ENCODE peak calls at places on chromosome X, in ten cellular contexts. Y is GM23248; N is GM23338; D is GM03348; U is HL-60; L is NCI-H2029 treated with DMSO at 0.1 percent for 48 hours; I is activated T-cell treated with anti-CD3 and anti-CD28 coated beads, Interleukin-2, amount 50 U/mL, for 1 hour; A is germinal center; M is AG08396; Q is pons. G is an unnamed sample.

GRCh38 chrX:77014655-77015377 is 432.4 kb upstream of the FGF16 start:
- DNase-seq in Y (no peak), N (peak; percentile 75), D (no peak), U (no peak), L (no peak), I (no peak), A (no peak), M (no peak), Q (peak; percentile 87), G (no peak)

GRCh38 chrX:64152857-64153256 is 52.7 kb downstream of the AMER1 start:
- DNase-seq in Y (no peak), N (peak; percentile 58), D (no peak), U (no peak), L (no peak), I (no peak), A (no peak), M (no peak), Q (no peak), G (no peak)

GRCh38 chrX:53317365-53318069 is 36.1 kb upstream of the IQSEC2 start:
- DNase-seq in Y (peak; percentile 61), N (peak; percentile 71), D (peak; percentile 79), U (no peak), L (no peak), I (peak; percentile 77), A (peak; percentile 64), M (peak; percentile 86), Q (peak; percentile 48), G (peak; percentile 76)

GRCh38 chrX:9312922-9313867 is 151.7 kb upstream of the TBL1X start:
- DNase-seq in Y (no peak), N (peak; percentile 58), D (no peak), U (no peak), L (no peak), I (peak; percentile 78), A (peak; percentile 46), M (no peak), Q (no peak), G (no peak)

GRCh38 chrX:153723351-153724251 is 586 bp downstream of the BCAP31 start:
- DNase-seq in Y (peak; percentile 66), N (peak; percentile 56), D (peak; percentile 50), U (peak; percentile 33), L (no peak), I (no peak), A (peak; percentile 58), M (peak; percentile 54), Q (no peak), G (peak; percentile 42)

GRCh38 chrX:17633546-17633945 is 103.7 kb upstream of the SCML1 start:
- DNase-seq in Y (no peak), N (no peak), D (no peak), U (no peak), L (no peak), I (no peak), A (no peak), M (no peak), Q (no peak), G (no peak)

GRCh38 chrX:28058906-28059305 is 77.7 kb upstream of the DCAF8L1 start:
- DNase-seq in Y (no peak), N (no peak), D (no peak), U (no peak), L (no peak), I (no peak), A (no peak), M (no peak), Q (no peak), G (no peak)

GRCh38 chrX:77788050-77788449 is 2.0 kb upstream of the ATRX start:
- DNase-seq in Y (no peak), N (peak; percentile 21), D (no peak), U (no peak), L (no peak), I (no peak), A (no peak), M (no peak), Q (peak; percentile 74), G (peak; percentile 37)

GRCh38 chrX:120308959-120309872 is 2.0 kb downstream of the TMEM255A start:
- DNase-seq in Y (peak; percentile 23), N (peak; percentile 80), D (peak; percentile 5), U (peak; percentile 48), L (peak; percentile 57), I (peak; percentile 71), A (peak; percentile 40), M (no peak), Q (peak; percentile 42), G (peak; percentile 15)

GRCh38 chrX:136708348-136708747 is 60.4 kb downstream of the CD40LG start:
- DNase-seq in Y (peak; percentile 25), N (no peak), D (no peak), U (no peak), L (no peak), I (no peak), A (no peak), M (no peak), Q (no peak), G (peak; percentile 9)

GRCh38 chrX:118726887-118727685 is at the start of gene IL13RA1:
- DNase-seq in Y (peak; percentile 91), N (peak; percentile 89), D (peak; percentile 91), U (peak; percentile 31), L (peak; percentile 31), I (peak; percentile 25), A (no peak), M (peak; percentile 85), Q (peak; percentile 35), G (peak; percentile 89)

GRCh38 chrX:131063613-131064012 is 5.5 kb downstream of the ARHGAP36 start:
- DNase-seq in Y (no peak), N (peak; percentile 63), D (no peak), U (no peak), L (no peak), I (no peak), A (no peak), M (no peak), Q (no peak), G (no peak)

GRCh38 chrX:107483976-107484726 is 34.7 kb downstream of the FRMPD3 start:
- DNase-seq in Y (no peak), N (peak; percentile 27), D (no peak), U (no peak), L (no peak), I (no peak), A (no peak), M (no peak), Q (no peak), G (peak; percentile 14)

GRCh38 chrX:110286126-110286525 is 31.8 kb downstream of the AMMECR1 start:
- DNase-seq in Y (peak; percentile 89), N (no peak), D (peak; percentile 52), U (no peak), L (no peak), I (no peak), A (no peak), M (peak; percentile 30), Q (no peak), G (peak; percentile 38)

GRCh38 chrX:120453985-120454384 is 15.1 kb downstream of the LAMP2 start:
- DNase-seq in Y (no peak), N (no peak), D (no peak), U (no peak), L (no peak), I (no peak), A (no peak), M (no peak), Q (no peak), G (no peak)

GRCh38 chrX:153726286-153727107 is 1.8 kb downstream of the ABCD1 start:
- DNase-seq in Y (peak; percentile 73), N (peak; percentile 80), D (peak; percentile 49), U (peak; percentile 63), L (no peak), I (peak; percentile 40), A (peak; percentile 82), M (peak; percentile 55), Q (peak; percentile 59), G (peak; percentile 50)

GRCh38 chrX:154549766-154550165 is 2.3 kb downstream of the IKBKG start:
- DNase-seq in Y (peak; percentile 31), N (no peak), D (no peak), U (no peak), L (no peak), I (no peak), A (no peak), M (no peak), Q (no peak), G (no peak)

GRCh38 chrX:39506131-39506530 is 591.6 kb downstream of the BCOR start:
- DNase-seq in Y (no peak), N (no peak), D (no peak), U (no peak), L (no peak), I (no peak), A (no peak), M (no peak), Q (no peak), G (no peak)

GRCh38 chrX:15675490-15675921 is 10.9 kb upstream of the CLTRN start:
- DNase-seq in Y (peak; percentile 83), N (peak; percentile 80), D (peak; percentile 76), U (peak; percentile 59), L (peak; percentile 76), I (peak; percentile 90), A (peak; percentile 69), M (peak; percentile 76), Q (no peak), G (peak; percentile 71)

GRCh38 chrX:37653397-37654085 is 32.0 kb upstream of the XK start:
- DNase-seq in Y (no peak), N (no peak), D (no peak), U (no peak), L (no peak), I (no peak), A (no peak), M (no peak), Q (no peak), G (no peak)

GRCh38 chrX:40855411-40855810 is 120.1 kb upstream of the MED14 start:
- DNase-seq in Y (peak; percentile 16), N (no peak), D (no peak), U (no peak), L (no peak), I (no peak), A (no peak), M (no peak), Q (no peak), G (no peak)

GRCh38 chrX:48466696-48467095 is 3.4 kb downstream of the SLC38A5 start:
- DNase-seq in Y (no peak), N (peak; percentile 46), D (no peak), U (no peak), L (no peak), I (no peak), A (peak; percentile 22), M (peak; percentile 2), Q (no peak), G (no peak)

G was measured in AG20443.